ENCODE peak calls at places on chromosomes 1 and 21, in six cellular contexts. V, R, N, A, E and Z are unnamed samples.

GRCh38 chr21:44519346-44520325 is 20.4 kb downstream of the KRTAP10-1 start:
- DNase-seq in A (no peak), E (no peak), R (no peak), V (no peak), N (no peak), Z (no peak)

GRCh38 chr1:97356309-97356708 is 564.5 kb downstream of the DPYD start:
- DNase-seq in N (no peak), V (no peak), A (no peak), E (no peak), R (no peak), Z (no peak)

GRCh38 chr1:45979074-45979777 is 153.2 kb downstream of the PIK3R3 start:
- DNase-seq in N (peak), E (no peak), V (no peak), R (peak), A (no peak), Z (no peak)

GRCh38 chr1:9628541-9629444 is 22.7 kb upstream of the PIK3CD start:
- DNase-seq in V (no peak), R (no peak), E (no peak), A (peak), N (no peak), Z (no peak)

GRCh38 chr21:46604329-46604974 is 430 bp downstream of the S100B start:
- DNase-seq in A (no peak), V (no peak), E (no peak), R (no peak), N (no peak), Z (no peak)

GRCh38 chr1:54272134-54272533 is 72.2 kb downstream of the MRPL37 start:
- DNase-seq in A (no peak), N (no peak), E (no peak), V (no peak), R (no peak), Z (no peak)

GRCh38 chr1:156550346-156550745 is 22.0 kb downstream of the IQGAP3 start:
- DNase-seq in E (no peak), A (no peak), V (no peak), R (no peak), N (no peak), Z (no peak)

GRCh38 chr1:234545512-234546386 is 64.2 kb downstream of the IRF2BP2 start:
- DNase-seq in E (peak), V (peak), A (no peak), R (peak), N (peak), Z (no peak)

GRCh38 chr1:100219879-100220278 is 29.8 kb downstream of the DBT start:
- DNase-seq in E (peak), A (no peak), N (peak), V (no peak), R (no peak), Z (no peak)

GRCh38 chr21:36499578-36500471 is 19.9 kb upstream of the CLDN14 start:
- DNase-seq in A (no peak), V (no peak), E (peak), R (no peak), N (no peak), Z (no peak)

GRCh38 chr1:3068400-3069361 is at the start of gene PRDM16:
- DNase-seq in E (no peak), R (peak), V (peak), N (peak), A (peak), Z (no peak)

GRCh38 chr21:16536661-16537359 is 807.0 kb downstream of the USP25 start:
- DNase-seq in E (no peak), R (peak), A (no peak), N (no peak), V (no peak), Z (no peak)

GRCh38 chr1:14304381-14304865 is 294.1 kb upstream of the KAZN start:
- DNase-seq in A (no peak), E (no peak), V (no peak), R (peak), N (no peak), Z (no peak)

GRCh38 chr21:38639782-38640750 is 141.8 kb upstream of the ERG start:
- DNase-seq in A (no peak), V (no peak), E (no peak), N (no peak), R (no peak), Z (no peak)

GRCh38 chr1:17274186-17275170 is 25.6 kb downstream of the PADI3 start:
- DNase-seq in A (peak), N (peak), V (peak), E (peak), R (peak), Z (peak)

GRCh38 chr1:89842547-89843278 is 21.9 kb downstream of the LRRC8D start:
- DNase-seq in R (peak), N (peak), A (no peak), E (no peak), V (no peak), Z (no peak)

GRCh38 chr1:22024485-22025367 is 23.3 kb downstream of the CELA3A start:
- DNase-seq in E (peak), N (peak), V (peak), A (no peak), R (peak), Z (no peak)

GRCh38 chr1:12348113-12348512 is 118.3 kb downstream of the VPS13D start:
- DNase-seq in N (no peak), E (no peak), R (no peak), V (no peak), A (no peak), Z (no peak)

GRCh38 chr1:173870252-173871075 is 2.3 kb downstream of the ZBTB37 start:
- DNase-seq in N (no peak), V (no peak), R (no peak), E (no peak), A (no peak), Z (no peak)

GRCh38 chr1:29196863-29197589 is 15.3 kb upstream of the SRSF4 start:
- DNase-seq in E (peak), A (no peak), N (peak), R (peak), V (no peak), Z (no peak)

GRCh38 chr1:27525296-27526271 is 35.6 kb upstream of the WASF2 start:
- DNase-seq in V (peak), N (peak), A (peak), R (peak), E (no peak), Z (no peak)

GRCh38 chr1:78553859-78554258 is 63.1 kb downstream of the PTGFR start:
- DNase-seq in R (no peak), N (no peak), A (no peak), V (peak), E (peak), Z (no peak)

GRCh38 chr21:29416268-29416667 is 117.5 kb downstream of the BACH1 start:
- DNase-seq in N (no peak), R (no peak), A (no peak), V (no peak), E (peak), Z (no peak)

GRCh38 chr1:231037585-231038517 is 2.2 kb downstream of the FAM89A start:
- DNase-seq in R (no peak), E (peak), N (peak), V (no peak), A (no peak), Z (no peak)

GRCh38 chr1:92764116-92764515 is 20.8 kb downstream of the EVI5 start:
- DNase-seq in N (no peak), A (no peak), E (peak), R (no peak), V (no peak), Z (no peak)

GRCh38 chr1:228219245-228219961 is 11.6 kb downstream of the OBSCN start:
- DNase-seq in R (no peak), V (no peak), N (no peak), A (no peak), E (no peak), Z (no peak)

GRCh38 chr1:55916480-55916879 is 662.9 kb downstream of the PLPP3 start:
- DNase-seq in R (peak), A (no peak), V (no peak), N (peak), E (peak), Z (no peak)

GRCh38 chr1:78437393-78437792 is 53.4 kb upstream of the PTGFR start:
- DNase-seq in E (peak), N (no peak), A (no peak), V (no peak), R (peak), Z (no peak)

GRCh38 chr1:112575154-112575804 is 43.7 kb downstream of the ST7L start:
- DNase-seq in V (no peak), R (peak), A (no peak), E (peak), N (peak), Z (no peak)

GRCh38 chr21:42317826-42318746 is 2.9 kb upstream of the TFF3 start:
- DNase-seq in N (no peak), R (no peak), E (no peak), A (no peak), V (no peak), Z (no peak)

GRCh38 chr1:6098303-6099215 is 52.9 kb downstream of the KCNAB2 start:
- DNase-seq in E (no peak), N (no peak), A (no peak), V (no peak), R (no peak), Z (no peak)

GRCh38 chr1:234396092-234396491 is 22.8 kb downstream of the COA6 start:
- DNase-seq in E (no peak), N (no peak), R (no peak), V (no peak), A (no peak), Z (no peak)

GRCh38 chr1:211200311-211200710 is 58.9 kb upstream of the RCOR3 start:
- DNase-seq in N (no peak), E (no peak), R (no peak), V (no peak), A (no peak), Z (no peak)

GRCh38 chr1:176696109-176696508 is 233.1 kb downstream of the PAPPA2 start:
- DNase-seq in V (peak), N (peak), A (no peak), E (peak), R (peak), Z (no peak)

GRCh38 chr1:115070993-115071661 is 18.2 kb downstream of the TSPAN2 start:
- DNase-seq in E (no peak), N (no peak), R (no peak), V (no peak), A (no peak), Z (no peak)
- H3K9ac ChIP-seq in E (no peak), N (no peak), R (no peak), V (no peak), A (no peak), Z (no peak)

GRCh38 chr1:240093120-240093961 is 1.7 kb downstream of the FMN2 start:
- DNase-seq in V (peak), N (peak), A (peak), E (no peak), R (no peak), Z (peak)

GRCh38 chr1:240094043-240094722 is 2.5 kb downstream of the FMN2 start:
- DNase-seq in R (no peak), V (no peak), A (no peak), E (no peak), N (no peak), Z (no peak)

GRCh38 chr1:240091201-240091600 is 482 bp upstream of the FMN2 start:
- DNase-seq in E (no peak), V (no peak), R (no peak), N (no peak), A (no peak), Z (no peak)

GRCh38 chr1:240091614-240092300 is at the start of gene FMN2:
- DNase-seq in A (peak), R (peak), N (peak), V (peak), E (no peak), Z (peak)

GRCh38 chr1:240092301-240093119 is 827 bp downstream of the FMN2 start:
- DNase-seq in A (peak), N (peak), V (peak), R (peak), E (no peak), Z (peak)
- H3K18ac ChIP-seq in A (peak), N (no peak), V (no peak), R (no peak), E (no peak), Z (peak)

DNA sequence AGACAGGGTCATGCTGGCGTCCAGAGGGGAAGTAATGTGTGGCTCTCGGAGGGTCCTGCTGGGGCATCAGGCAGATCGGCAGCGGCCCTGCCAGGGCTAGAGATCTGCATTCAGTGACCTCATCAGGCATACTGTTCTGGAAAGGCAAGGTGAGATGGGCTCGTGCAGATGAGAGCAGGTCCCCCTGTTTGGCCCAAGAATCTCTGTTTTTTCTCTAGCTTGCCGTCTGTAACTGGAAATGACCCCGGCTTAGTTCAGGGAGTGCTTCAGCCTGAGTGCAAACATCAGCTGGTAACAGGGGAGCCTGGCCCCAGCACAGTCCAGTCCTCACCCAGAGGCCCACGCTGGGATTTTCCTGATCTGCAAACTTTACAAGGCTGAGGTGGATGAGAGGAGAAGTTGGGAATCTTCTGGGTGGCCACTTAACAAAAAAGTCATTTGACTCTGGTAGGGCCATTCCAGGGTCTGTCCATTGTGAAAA is 2.1 kb downstream of the FAM163A start:
- DNase-seq in E (no peak), A (peak), V (peak), R (no peak), N (no peak), Z (no peak)
- H4K91ac ChIP-seq in E (no peak), A (no peak), V (no peak), R (no peak), N (no peak), Z (no peak)

GRCh38 chr1:95003433-95003738 is 69.4 kb downstream of the ALG14 start:
- DNase-seq in N (peak), V (no peak), E (no peak), R (peak), A (no peak), Z (no peak)

GRCh38 chr1:95002657-95003432 is 69.9 kb downstream of the ALG14 start:
- DNase-seq in A (no peak), E (no peak), V (no peak), R (peak), N (peak), Z (no peak)

GRCh38 chr1:95004013-95004412 is 68.7 kb downstream of the ALG14 start:
- DNase-seq in N (no peak), R (no peak), E (peak), A (no peak), V (no peak), Z (no peak)

GRCh38 chr1:94999456-95000131 is 72.7 kb upstream of the CNN3 start:
- DNase-seq in V (no peak), E (no peak), A (no peak), R (no peak), N (no peak), Z (no peak)

DNA sequence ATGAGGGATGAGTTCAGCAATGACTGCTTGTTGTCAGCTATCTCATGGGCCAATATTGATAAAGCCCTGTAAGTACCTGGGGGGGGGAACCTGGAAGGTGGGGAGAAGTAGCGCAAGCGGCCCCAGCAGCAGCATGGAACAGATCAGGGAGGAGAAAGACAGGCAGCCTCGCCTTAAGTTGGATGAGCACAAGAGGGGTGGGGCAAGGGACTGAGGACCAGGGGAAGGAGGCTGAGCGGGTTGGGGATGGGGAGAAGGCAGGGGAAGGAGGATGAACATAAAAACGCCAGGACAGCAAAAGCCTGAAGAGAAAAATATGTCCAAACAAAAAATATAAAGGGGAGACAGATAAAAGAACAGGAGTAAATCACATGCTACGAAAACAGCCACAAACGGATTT is 70.6 kb downstream of the ALG14 start:
- DNase-seq in A (no peak), E (no peak), V (no peak), R (no peak), N (no peak), Z (no peak)
- H3K9ac ChIP-seq in A (no peak), E (peak), V (no peak), R (peak), N (peak), Z (no peak)

GRCh38 chr1:30452170-30452569 is 271.2 kb downstream of the MATN1 start:
- DNase-seq in N (no peak), V (peak), E (no peak), R (no peak), A (no peak), Z (no peak)

GRCh38 chr1:30450148-30450817 is 273.1 kb downstream of the MATN1 start:
- DNase-seq in A (peak), E (no peak), N (no peak), V (peak), R (no peak), Z (no peak)

GRCh38 chr1:30452925-30453324 is 270.5 kb downstream of the MATN1 start:
- DNase-seq in A (no peak), N (no peak), E (no peak), R (no peak), V (peak), Z (no peak)

GRCh38 chr1:30450818-30451233 is 272.6 kb downstream of the MATN1 start:
- DNase-seq in A (peak), N (no peak), E (no peak), R (no peak), V (peak), Z (no peak)

DNA sequence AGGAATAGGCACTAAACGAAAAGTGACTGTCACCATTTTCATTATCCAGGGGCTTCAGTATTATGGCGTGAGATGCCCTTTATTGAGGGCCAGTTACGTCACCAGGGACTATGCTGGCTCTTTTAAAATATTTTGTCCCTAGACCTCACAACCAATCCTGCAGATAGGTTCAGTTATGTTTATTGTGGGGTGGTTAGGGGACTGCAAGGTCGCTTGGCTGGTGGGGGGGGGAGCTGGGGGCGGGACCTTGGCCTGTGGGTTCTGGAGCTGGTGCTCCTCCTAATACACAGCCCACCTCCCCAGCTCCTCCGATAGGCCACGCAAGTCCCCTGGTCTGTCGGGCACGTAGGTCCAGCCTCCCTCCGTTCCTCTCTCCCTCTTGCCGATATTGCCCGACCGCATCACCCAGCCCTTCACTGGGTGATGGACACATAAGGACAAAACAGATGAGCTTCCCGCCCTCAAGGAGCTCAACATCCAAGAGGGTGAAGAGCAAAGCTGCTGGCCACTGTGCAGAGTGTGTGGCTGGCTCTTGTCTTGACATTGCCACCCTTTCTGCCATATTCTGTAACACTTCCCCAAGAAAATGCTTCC is 271.8 kb downstream of the MATN1 start:
- DNase-seq in V (peak), A (peak), N (no peak), R (no peak), E (no peak), Z (no peak)
- H3K18ac ChIP-seq in V (no peak), A (no peak), N (no peak), R (no peak), E (no peak), Z (no peak)

GRCh38 chr1:151513626-151514101 is 2.5 kb downstream of the CGN start:
- DNase-seq in E (peak), V (peak), N (no peak), R (peak), A (peak), Z (no peak)

GRCh38 chr1:151512801-151513625 is 1.8 kb downstream of the CGN start:
- DNase-seq in E (peak), N (no peak), A (peak), R (no peak), V (peak), Z (no peak)

GRCh38 chr1:151511636-151512215 is 539 bp downstream of the CGN start:
- DNase-seq in R (no peak), V (peak), N (peak), E (peak), A (peak), Z (no peak)

GRCh38 chr1:151510957-151511635 is at the start of gene CGN:
- DNase-seq in R (peak), N (peak), V (peak), E (peak), A (peak), Z (peak)

DNA sequence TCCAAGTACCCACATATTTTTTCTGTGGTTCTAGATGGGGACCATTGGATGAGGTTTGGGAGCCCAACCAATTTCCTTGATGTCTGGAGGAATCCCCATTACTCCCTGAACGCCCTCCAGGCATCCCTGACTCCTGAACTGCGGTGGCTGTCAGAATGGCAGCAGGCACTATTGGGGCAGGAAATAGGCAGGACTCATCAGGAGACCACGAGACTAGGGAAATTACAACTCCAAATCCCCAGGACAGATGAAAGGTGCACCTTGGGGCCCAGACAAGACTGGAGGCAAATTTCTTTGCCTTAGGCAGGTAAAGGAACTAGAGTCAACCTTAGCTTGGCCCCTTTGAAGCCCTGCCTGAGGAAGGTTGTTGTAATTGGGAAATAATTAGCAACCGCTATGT is 1.1 kb downstream of the CGN start:
- DNase-seq in R (no peak), N (no peak), A (no peak), V (peak), E (no peak), Z (no peak)
- H4K91ac ChIP-seq in R (no peak), N (no peak), A (peak), V (no peak), E (peak), Z (no peak)

DNA sequence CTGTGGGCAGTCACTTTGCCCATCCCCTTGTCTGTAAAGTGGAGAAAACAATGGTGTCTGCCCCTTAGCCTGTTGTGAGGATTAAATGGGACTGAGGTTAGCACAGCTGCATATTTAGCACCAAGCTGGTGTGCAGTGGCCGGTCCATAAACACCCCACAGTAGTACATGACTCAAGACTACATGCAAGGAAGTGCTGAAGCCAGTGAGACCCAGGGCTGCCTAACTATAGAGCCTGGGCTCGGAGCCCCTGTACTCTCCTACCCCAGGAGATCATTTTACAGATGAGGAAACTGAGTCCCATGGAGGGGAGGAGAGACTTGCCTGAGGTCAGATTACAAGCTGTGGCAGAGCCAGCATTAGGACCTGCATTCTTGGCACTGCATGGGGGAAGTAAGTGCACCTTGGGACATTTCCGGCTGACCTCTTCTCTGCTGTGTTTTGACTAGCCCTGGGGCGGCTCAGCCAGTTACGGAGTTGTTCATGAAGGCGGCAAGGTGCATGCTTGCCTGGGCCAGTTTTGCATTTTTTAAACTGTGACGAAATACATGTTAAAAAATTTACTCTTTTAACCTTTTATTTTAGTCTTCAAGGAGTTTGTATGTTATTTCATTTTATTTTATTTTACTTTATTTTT is 3.2 kb downstream of the SERINC2 start:
- DNase-seq in N (no peak), A (no peak), E (peak), R (no peak), V (no peak), Z (no peak)
- H3K9ac ChIP-seq in N (no peak), A (no peak), E (no peak), R (no peak), V (no peak), Z (no peak)